ENCODE peak calls at places on chromosomes 2 and 18, in seven cellular contexts. T is CD8-positive, alpha-beta T cell; D is left lung; A is GM10248; I is GM12891; W is AG08396; R is NCI-H1417. S is an unnamed sample.

GRCh38 chr18:10938241-10938640 is 211.1 kb downstream of the PIEZO2 start:
- DNase-seq in T (no peak), D (no peak), A (no peak), I (no peak), W (no peak), R (no peak), S (no peak)

GRCh38 chr18:62211323-62211828 is 24.3 kb downstream of the RELCH start:
- DNase-seq in T (no peak), D (no peak), A (no peak), I (no peak), W (no peak), R (no peak), S (no peak)

GRCh38 chr2:128095201-128095600 is 4.2 kb downstream of the UGGT1 start:
- DNase-seq in T (no peak), D (no peak), A (no peak), I (no peak), W (no peak), R (no peak), S (no peak)

GRCh38 chr2:196252408-196253114 is 81.2 kb upstream of the STK17B start:
- DNase-seq in T (no peak), D (no peak), A (no peak), I (no peak), W (no peak), R (no peak), S (no peak)

GRCh38 chr2:10932345-10933151 is 20.8 kb downstream of the KCNF1 start:
- DNase-seq in T (no peak), D (no peak), A (no peak), I (no peak), W (no peak), R (peak), S (no peak)

GRCh38 chr2:27708666-27709065 is 45.0 kb downstream of the SLC4A1AP start:
- DNase-seq in T (no peak), D (no peak), A (no peak), I (no peak), W (no peak), R (no peak), S (no peak)

GRCh38 chr2:200748779-200749178 is 62.9 kb upstream of the BZW1 start:
- DNase-seq in T (no peak), D (no peak), A (no peak), I (no peak), W (no peak), R (no peak), S (no peak)

GRCh38 chr18:53153281-53153680 is 813.3 kb downstream of the DCC start:
- DNase-seq in T (no peak), D (no peak), A (no peak), I (no peak), W (no peak), R (no peak), S (peak)

GRCh38 chr2:30147715-30148611 is 1.2 kb downstream of the YPEL5 start:
- DNase-seq in T (peak), D (peak), A (peak), I (peak), W (peak), R (peak), S (peak)

GRCh38 chr2:104658149-104658839 is 195.6 kb upstream of the POU3F3 start:
- DNase-seq in T (no peak), D (peak), A (no peak), I (no peak), W (no peak), R (no peak), S (no peak)

GRCh38 chr2:133968446-133968845 is 285.4 kb upstream of the MGAT5 start:
- DNase-seq in T (no peak), D (no peak), A (no peak), I (no peak), W (no peak), R (no peak), S (no peak)

GRCh38 chr2:102082591-102083586 is 59.7 kb upstream of the IL1R1 start:
- DNase-seq in T (no peak), D (no peak), A (peak), I (no peak), W (peak), R (no peak), S (peak)

GRCh38 chr2:225668606-225669266 is 269.2 kb downstream of the NYAP2 start:
- DNase-seq in T (no peak), D (no peak), A (peak), I (peak), W (peak), R (peak), S (peak)

GRCh38 chr2:54632733-54633692 is 90.4 kb upstream of the EML6 start:
- DNase-seq in T (no peak), D (no peak), A (no peak), I (no peak), W (no peak), R (no peak), S (no peak)

GRCh38 chr2:85760371-85760770 is 6.6 kb downstream of the ATOH8 start:
- DNase-seq in T (no peak), D (no peak), A (no peak), I (no peak), W (peak), R (no peak), S (no peak)

GRCh38 chr2:235651643-235652042 is 157.8 kb downstream of the AGAP1 start:
- DNase-seq in T (no peak), D (no peak), A (no peak), I (no peak), W (no peak), R (no peak), S (no peak)

S was measured in GM13976.